ENCODE peak calls at places on chromosomes 7 and 10, in eight cellular contexts. N is uterus, G is stomach, D is transverse colon, J is ovary, R is tibial nerve, F is heart left ventricle, T is adrenal gland. W is an unnamed sample.

GRCh38 chr7:14894826-14895225 is 7.7 kb downstream of the DGKB start:
- DNase-seq in N (no peak), G (no peak), D (no peak), J (no peak), R (no peak), F (no peak), T (no peak), W (no peak)

GRCh38 chr7:151275813-151276577 is 27.5 kb upstream of the SMARCD3 start:
- DNase-seq in N (no peak), G (no peak), D (no peak), J (no peak), R (no peak), F (no peak), T (no peak), W (no peak)

GRCh38 chr10:60817135-60817805 is 39.0 kb downstream of the CDK1 start:
- DNase-seq in N (no peak), G (no peak), D (peak), J (no peak), R (no peak), F (no peak), T (peak), W (peak)

GRCh38 chr7:42070068-42070467 is 166.9 kb downstream of the GLI3 start:
- DNase-seq in N (no peak), G (no peak), D (no peak), J (no peak), R (no peak), F (no peak), T (no peak), W (no peak)

GRCh38 chr10:73439055-73439454 is 5.7 kb upstream of the MSS51 start:
- DNase-seq in N (no peak), G (no peak), D (no peak), J (no peak), R (no peak), F (no peak), T (no peak), W (no peak)

GRCh38 chr7:19122018-19122588 is 4.7 kb upstream of the TWIST1 start:
- DNase-seq in N (no peak), G (no peak), D (no peak), J (no peak), R (no peak), F (no peak), T (no peak), W (no peak)

GRCh38 chr10:18214692-18215563 is 74.7 kb downstream of the CACNB2 start:
- DNase-seq in N (peak), G (no peak), D (peak), J (peak), R (peak), F (no peak), T (peak), W (no peak)

GRCh38 chr10:58806970-58807630 is 294.4 kb downstream of the BICC1 start:
- DNase-seq in N (no peak), G (no peak), D (no peak), J (no peak), R (no peak), F (no peak), T (no peak), W (no peak)

GRCh38 chr7:117157121-117157870 is 165.6 kb downstream of the WNT2 start:
- DNase-seq in N (peak), G (no peak), D (no peak), J (peak), R (no peak), F (peak), T (peak), W (peak)

GRCh38 chr10:102917314-102917961 is 656 bp upstream of the CNNM2 start:
- DNase-seq in N (peak), G (peak), D (peak), J (peak), R (peak), F (peak), T (peak), W (peak)

GRCh38 chr10:17161788-17162187 is 32.2 kb upstream of the CUBN start:
- DNase-seq in N (no peak), G (no peak), D (no peak), J (no peak), R (no peak), F (no peak), T (no peak), W (no peak)

GRCh38 chr10:132058111-132058745 is 7.5 kb upstream of the JAKMIP3 start:
- DNase-seq in N (no peak), G (no peak), D (no peak), J (no peak), R (no peak), F (no peak), T (no peak), W (no peak)

GRCh38 chr7:7489546-7489945 is 46.1 kb downstream of the COL28A1 start:
- DNase-seq in N (no peak), G (no peak), D (no peak), J (no peak), R (no peak), F (no peak), T (no peak), W (peak)

GRCh38 chr7:84939442-84939841 is 247.4 kb downstream of the SEMA3D start:
- DNase-seq in N (no peak), G (no peak), D (no peak), J (no peak), R (no peak), F (no peak), T (no peak), W (peak)

DNA sequence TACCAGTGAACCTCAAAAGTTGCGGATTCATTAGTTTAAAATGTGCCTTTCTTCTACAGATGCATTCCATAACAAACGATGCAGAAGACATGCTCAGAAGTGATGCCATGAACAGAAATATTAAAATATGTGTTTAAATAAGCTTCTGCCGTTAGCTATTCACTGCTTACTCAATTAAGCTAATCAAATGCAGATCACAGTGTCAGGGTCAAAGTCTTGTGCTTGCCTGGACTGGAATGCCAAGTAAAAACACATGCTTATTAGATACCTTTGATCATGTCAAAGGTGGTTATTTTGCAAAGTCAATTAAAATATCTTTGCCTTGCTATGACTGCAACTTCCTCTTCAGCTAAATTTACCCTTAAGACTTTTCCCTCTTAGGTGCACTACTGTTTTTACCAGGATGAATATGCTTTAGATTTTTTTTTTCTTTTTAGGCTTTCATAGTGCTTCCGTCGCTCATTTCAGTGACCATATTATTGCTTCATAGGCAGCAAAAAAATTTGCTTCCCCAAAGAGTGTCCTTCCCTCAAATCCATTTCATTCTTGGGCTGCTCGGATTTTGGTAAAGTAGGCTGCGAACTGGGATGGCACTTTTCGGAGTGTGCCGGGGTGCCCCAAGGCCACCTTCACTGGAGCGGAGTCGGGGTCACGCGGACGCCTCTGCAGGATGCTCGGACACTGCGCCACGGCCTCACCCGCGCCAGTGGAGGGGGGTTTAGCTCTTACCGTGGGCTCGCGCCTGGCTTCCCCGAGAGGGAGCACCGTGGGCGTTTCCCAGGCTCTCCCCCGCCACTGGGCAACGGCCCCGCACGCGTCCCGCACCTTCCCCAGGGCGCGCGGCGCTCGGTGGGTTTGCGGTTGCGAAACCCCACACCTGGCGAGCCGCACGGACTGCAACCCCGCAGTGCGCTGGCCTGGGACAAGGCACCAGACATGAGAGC is 743 bp downstream of the ASB13 start:
- DNase-seq in N (no peak), G (no peak), D (peak), J (peak), R (no peak), F (no peak), T (peak), W (peak)
- H3K27ac ChIP-seq in N (peak), G (peak), D (peak), J (peak), R (peak), F (peak), T (peak), W (peak)

GRCh38 chr10:129968020-129968861 is 4.2 kb upstream of the EBF3 start:
- DNase-seq in N (no peak), G (no peak), D (no peak), J (no peak), R (no peak), F (no peak), T (no peak), W (no peak)

GRCh38 chr10:129965940-129966339 is 1.9 kb upstream of the EBF3 start:
- DNase-seq in N (no peak), G (no peak), D (no peak), J (no peak), R (no peak), F (no peak), T (no peak), W (no peak)

GRCh38 chr10:129966370-129966769 is 2.3 kb upstream of the EBF3 start:
- DNase-seq in N (no peak), G (no peak), D (no peak), J (no peak), R (no peak), F (no peak), T (no peak), W (no peak)

GRCh38 chr10:129967579-129968019 is 3.5 kb upstream of the EBF3 start:
- DNase-seq in N (no peak), G (no peak), D (no peak), J (no peak), R (no peak), F (no peak), T (no peak), W (no peak)

GRCh38 chr10:129966831-129967578 is 2.9 kb upstream of the EBF3 start:
- DNase-seq in N (no peak), G (no peak), D (no peak), J (no peak), R (no peak), F (no peak), T (no peak), W (no peak)
- H3K4me3 ChIP-seq in N (no peak), G (no peak), D (no peak), J (no peak), R (no peak), F (no peak), T (no peak), W (no peak)

DNA sequence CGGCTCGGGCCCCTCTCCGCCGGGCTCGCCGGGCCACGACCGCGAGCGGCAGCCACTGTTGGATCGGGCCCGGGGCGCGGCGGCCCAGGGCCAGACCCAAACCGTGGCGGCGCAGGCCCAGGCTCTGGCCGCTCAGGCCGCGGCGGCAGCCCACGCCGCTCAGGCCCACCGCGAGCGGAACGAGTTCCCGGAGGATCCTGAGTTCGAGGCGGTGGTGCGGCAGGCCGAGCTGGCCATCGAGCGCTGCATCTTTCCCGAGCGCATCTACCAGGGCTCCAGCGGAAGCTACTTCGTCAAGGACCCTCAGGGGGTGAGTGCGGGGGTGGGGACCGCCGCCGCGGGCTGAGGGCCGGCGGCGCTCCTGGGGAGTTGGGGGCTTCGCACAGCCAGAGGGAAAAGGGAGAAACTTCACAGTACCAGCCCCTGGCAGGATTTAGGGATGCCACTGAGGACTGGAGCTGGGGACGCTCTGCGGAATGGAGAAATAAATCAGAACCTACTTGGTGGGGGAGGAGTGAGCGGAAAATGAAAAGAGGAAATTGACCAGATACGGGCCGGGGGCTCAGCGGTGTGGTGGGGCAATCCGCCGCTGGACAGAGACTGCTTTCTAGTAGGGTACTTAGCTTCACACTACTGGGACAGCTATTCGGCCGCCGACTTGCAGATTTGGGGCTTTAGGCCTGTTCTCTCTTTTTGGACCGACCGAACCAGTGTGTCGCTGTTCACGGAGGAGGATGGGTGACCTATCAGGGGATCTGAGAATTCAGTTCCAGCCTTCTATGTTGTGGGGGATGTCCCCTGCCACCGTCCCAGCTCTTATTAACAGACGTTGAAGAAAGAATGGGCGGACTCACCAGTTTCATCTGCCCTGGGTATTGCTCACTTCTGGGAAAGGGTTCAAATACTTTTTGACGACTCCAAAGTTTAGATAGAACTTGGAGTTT is 669 bp downstream of the PI4K2A start:
- DNase-seq in N (peak), G (no peak), D (peak), J (peak), R (no peak), F (peak), T (peak), W (peak)
- TF ChIP-seq POLR2A in N (no peak), G (no peak), D (no peak), J (no peak), R (no peak), F (no peak), T (peak), W (peak)

GRCh38 chr10:29535012-29535777 is 99.6 kb downstream of the SVIL start:
- DNase-seq in N (peak), G (peak), D (peak), J (peak), R (peak), F (peak), T (peak), W (peak)
- H3K27ac ChIP-seq in N (peak), G (peak), D (peak), J (peak), R (peak), F (peak), T (peak), W (no peak)

DNA sequence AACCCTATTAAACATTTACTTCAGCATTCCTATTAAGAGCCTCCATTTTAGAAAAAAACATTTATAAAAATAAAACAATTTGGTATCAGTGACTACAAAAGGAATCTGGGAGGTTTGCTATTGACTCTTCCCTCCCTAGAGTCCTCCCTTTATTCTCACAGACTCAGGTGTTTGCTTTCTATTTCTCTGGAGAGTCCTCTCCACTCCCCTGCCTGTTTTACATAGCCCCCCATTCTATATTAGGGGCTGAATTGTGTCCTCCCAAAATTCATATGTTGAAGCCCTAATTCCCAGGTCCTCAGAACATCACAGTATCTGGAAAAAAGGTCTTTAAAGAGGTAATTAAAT is 69.8 kb downstream of the COA1 start:
- DNase-seq in N (no peak), G (no peak), D (no peak), J (no peak), R (no peak), F (no peak), T (no peak), W (no peak)
- H3K4me3 ChIP-seq in N (no peak), G (no peak), D (no peak), J (no peak), R (no peak), F (no peak), T (no peak), W (no peak)

GRCh38 chr10:27248215-27248614 is 7.6 kb upstream of the ACBD5 start:
- DNase-seq in N (no peak), G (no peak), D (no peak), J (no peak), R (no peak), F (no peak), T (no peak), W (no peak)

GRCh38 chr10:27256299-27256698 is 15.7 kb upstream of the ACBD5 start:
- DNase-seq in N (no peak), G (no peak), D (no peak), J (no peak), R (no peak), F (no peak), T (no peak), W (no peak)

GRCh38 chr10:27256790-27257189 is 16.2 kb upstream of the ACBD5 start:
- DNase-seq in N (no peak), G (no peak), D (no peak), J (no peak), R (no peak), F (no peak), T (no peak), W (no peak)

GRCh38 chr10:27251554-27251953 is 11.0 kb upstream of the ACBD5 start:
- DNase-seq in N (no peak), G (no peak), D (no peak), J (no peak), R (no peak), F (no peak), T (no peak), W (no peak)

DNA sequence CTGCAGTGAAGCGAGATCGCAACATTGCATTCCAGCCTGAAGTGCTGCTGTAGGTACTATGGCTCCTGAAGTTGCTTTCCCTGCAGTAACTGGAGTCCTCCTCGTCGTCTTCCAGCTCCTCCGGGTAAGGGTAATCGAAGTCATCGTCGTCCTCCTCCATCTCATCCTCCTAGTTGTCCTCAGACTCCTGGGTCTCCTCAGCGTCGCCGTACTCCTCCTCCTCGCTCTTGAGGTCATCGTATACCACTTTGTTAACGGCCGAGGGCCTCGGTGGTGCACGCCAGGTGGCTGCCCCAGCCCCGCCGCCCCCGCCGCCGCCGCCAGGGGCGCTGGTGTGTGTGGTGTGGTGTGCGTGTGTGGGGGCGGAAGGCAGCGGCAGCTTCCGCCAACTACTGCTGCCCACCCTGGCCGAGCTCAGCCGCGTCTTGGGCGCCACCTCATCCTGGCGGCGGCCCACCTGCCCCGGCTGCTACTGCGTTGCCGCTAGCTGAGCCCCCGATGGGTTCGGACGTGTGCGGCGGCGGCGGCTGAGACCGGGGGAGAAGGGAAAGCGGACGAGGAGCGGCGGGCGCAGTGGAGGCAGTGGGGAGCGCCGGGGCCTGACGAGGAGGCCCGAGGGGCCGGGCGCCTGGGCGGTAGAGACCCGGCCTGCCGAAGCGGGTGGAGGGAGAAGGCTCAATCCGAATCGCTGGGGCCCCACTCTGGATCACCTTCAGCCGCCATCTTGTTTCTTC is 11.8 kb upstream of the ACBD5 start:
- DNase-seq in N (peak), G (peak), D (peak), J (peak), R (no peak), F (peak), T (peak), W (peak)
- TF ChIP-seq POLR2A in N (no peak), G (no peak), D (no peak), J (no peak), R (no peak), F (no peak), T (peak), W (peak)

DNA sequence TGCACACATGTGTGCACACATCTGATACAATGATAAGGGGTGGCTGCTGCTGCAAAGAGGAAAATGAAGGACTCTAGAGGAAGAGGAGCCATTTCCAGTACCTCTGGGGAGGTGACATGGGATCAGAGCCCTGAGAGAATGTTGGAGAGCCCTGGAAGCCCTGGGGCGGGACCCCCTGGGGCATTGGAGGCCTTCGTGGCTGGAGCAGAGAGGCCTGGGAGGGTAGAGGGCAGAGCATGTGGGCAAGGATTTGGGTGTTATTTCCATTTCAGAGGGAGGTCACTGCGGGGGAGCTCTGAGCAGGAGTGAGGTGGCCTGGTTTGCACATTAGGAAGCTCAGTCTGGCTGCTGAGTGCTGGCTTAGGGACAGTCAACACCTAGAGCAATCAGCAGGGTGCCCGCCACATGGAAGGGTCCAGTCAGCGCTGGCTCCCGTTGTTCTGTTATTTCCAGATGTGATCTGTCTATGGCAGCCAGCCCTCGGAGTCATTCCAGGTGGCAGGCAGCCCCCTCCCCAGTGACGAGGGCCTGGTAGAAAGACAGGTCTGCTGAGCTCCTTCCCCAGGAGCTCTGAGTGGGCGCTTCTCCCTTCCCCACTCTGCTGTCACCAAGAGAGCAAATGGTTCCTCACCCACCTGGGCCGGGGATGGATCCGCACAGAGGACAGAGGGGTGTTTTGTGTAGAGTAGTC is 24.1 kb upstream of the BTBD16 start:
- DNase-seq in N (no peak), G (no peak), D (no peak), J (no peak), R (no peak), F (no peak), T (no peak), W (no peak)
- H3K27ac ChIP-seq in N (no peak), G (no peak), D (no peak), J (no peak), R (no peak), F (no peak), T (no peak), W (no peak)

DNA sequence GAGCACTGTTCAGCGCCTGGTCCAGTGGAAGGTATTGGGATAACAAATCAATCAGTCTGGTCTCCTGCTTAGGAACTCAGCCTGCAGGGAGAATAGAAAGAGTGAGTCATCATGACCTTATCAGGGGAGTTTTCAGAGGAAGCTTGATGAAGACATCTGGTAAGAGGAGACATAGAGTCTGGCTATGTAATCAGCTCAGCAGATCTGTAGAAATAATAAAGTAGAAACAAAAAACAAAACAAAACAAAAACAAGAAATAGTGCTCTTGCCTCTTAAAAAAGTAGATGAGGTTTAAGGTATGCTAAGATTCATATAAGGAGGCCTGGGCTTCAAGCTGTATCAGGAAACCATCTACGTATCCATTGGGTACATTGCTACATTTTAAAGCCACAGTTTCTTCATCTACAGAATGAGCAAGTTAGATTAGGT is 14.4 kb downstream of the TAS2R41 start:
- DNase-seq in N (no peak), G (no peak), D (no peak), J (no peak), R (no peak), F (no peak), T (no peak), W (no peak)
- H3K4me3 ChIP-seq in N (no peak), G (no peak), D (no peak), J (no peak), R (no peak), F (no peak), T (no peak), W (no peak)